ENCODE peak calls at places on chromosomes 11 and 22, in six cellular contexts. H is SK-N-SH; C is astrocyte; Q is CD8-positive, alpha-beta T cell; S is stomach; P is GM23338. R is an unnamed sample.

GRCh38 chr11:72293391-72293790 is 49.4 kb upstream of the PHOX2A start:
- DNase-seq in H (no peak), C (no peak), Q (no peak), S (no peak), P (no peak), R (no peak)

GRCh38 chr11:108559340-108559739 is 34.2 kb downstream of the EXPH5 start:
- DNase-seq in H (no peak), C (peak; percentile 81), Q (no peak), S (no peak), P (no peak), R (no peak)

GRCh38 chr11:120207517-120207916 is 3.3 kb upstream of the OAF start:
- DNase-seq in H (no peak), C (no peak), Q (no peak), S (no peak), P (no peak), R (no peak)

GRCh38 chr11:1791912-1792311 is 28.2 kb upstream of the CTSD start:
- DNase-seq in H (no peak), C (no peak), Q (no peak), S (no peak), P (no peak), R (no peak)

GRCh38 chr11:121596195-121597145 is 143.7 kb upstream of the SORL1-AS1 start:
- DNase-seq in H (no peak), C (peak; percentile 33), Q (no peak), S (no peak), P (no peak), R (no peak)

GRCh38 chr11:17389205-17389956 is 922 bp upstream of the KCNJ11 start:
- DNase-seq in H (peak; percentile 98), C (no peak), Q (peak; percentile 78), S (peak; percentile 90), P (peak; percentile 95), R (peak; percentile 82)

GRCh38 chr11:90208857-90209256 is 14.0 kb downstream of the CHORDC1 start:
- DNase-seq in H (no peak), C (no peak), Q (no peak), S (no peak), P (no peak), R (no peak)

GRCh38 chr11:126817096-126817495 is 183.5 kb downstream of the KIRREL3 start:
- DNase-seq in H (no peak), C (no peak), Q (no peak), S (no peak), P (no peak), R (no peak)

GRCh38 chr11:35146711-35147110 is 7.7 kb downstream of the CD44 start:
- DNase-seq in H (no peak), C (no peak), Q (no peak), S (no peak), P (no peak), R (no peak)

GRCh38 chr11:8309311-8309710 is 45.6 kb upstream of the LMO1 start:
- DNase-seq in H (no peak), C (no peak), Q (no peak), S (no peak), P (no peak), R (no peak)

GRCh38 chr11:79600747-79601146 is 159.9 kb upstream of the TENM4 start:
- DNase-seq in H (no peak), C (no peak), Q (no peak), S (no peak), P (no peak), R (no peak)
- H3K4me3 ChIP-seq in H (no peak overlapping the region), C (no peak overlapping the region), Q (no peak overlapping the region), S (no peak overlapping the region), P (no peak overlapping the region), R (no peak overlapping the region)

GRCh38 chr11:62925308-62925707 is 4.1 kb upstream of the CHRM1 start:
- DNase-seq in H (no peak), C (no peak), Q (no peak), S (no peak), P (peak; percentile 90), R (no peak)
- H3K27me3 ChIP-seq in H (no peaks in the 10 kb centered on the region), C (peaks cover 60% of the 10 kb centered on the region), Q (peaks cover 45% of the 10 kb centered on the region), S (peaks cover 95% of the 10 kb centered on the region), P (peaks cover 99% of the 10 kb centered on the region), R (no peaks in the 10 kb centered on the region)

GRCh38 chr22:41658869-41659268 is 29.8 kb downstream of the SNU13 start:
- DNase-seq in H (no peak), C (no peak), Q (no peak), S (no peak), P (no peak), R (no peak)

GRCh38 chr22:41660416-41660815 is 28.3 kb downstream of the SNU13 start:
- DNase-seq in H (no peak), C (no peak), Q (no peak), S (no peak), P (no peak), R (no peak)

GRCh38 chr22:41661713-41662112 is 27.0 kb downstream of the SNU13 start:
- DNase-seq in H (no peak), C (no peak), Q (no peak), S (no peak), P (no peak), R (no peak)

GRCh38 chr22:41659941-41660340 is 28.7 kb downstream of the SNU13 start:
- DNase-seq in H (no peak), C (no peak), Q (no peak), S (no peak), P (no peak), R (no peak)

GRCh38 chr22:41661088-41661487 is 27.6 kb downstream of the SNU13 start:
- DNase-seq in H (no peak), C (no peak), Q (no peak), S (no peak), P (no peak), R (no peak)
- H3K36me3 ChIP-seq in H (peaks cover 16% of the 10 kb centered on the region), C (peaks cover 71% of the 10 kb centered on the region), Q (peaks cover 47% of the 10 kb centered on the region), S (peaks cover 95% of the 10 kb centered on the region), P (peaks cover 70% of the 10 kb centered on the region), R (no peaks in the 10 kb centered on the region)

DNA sequence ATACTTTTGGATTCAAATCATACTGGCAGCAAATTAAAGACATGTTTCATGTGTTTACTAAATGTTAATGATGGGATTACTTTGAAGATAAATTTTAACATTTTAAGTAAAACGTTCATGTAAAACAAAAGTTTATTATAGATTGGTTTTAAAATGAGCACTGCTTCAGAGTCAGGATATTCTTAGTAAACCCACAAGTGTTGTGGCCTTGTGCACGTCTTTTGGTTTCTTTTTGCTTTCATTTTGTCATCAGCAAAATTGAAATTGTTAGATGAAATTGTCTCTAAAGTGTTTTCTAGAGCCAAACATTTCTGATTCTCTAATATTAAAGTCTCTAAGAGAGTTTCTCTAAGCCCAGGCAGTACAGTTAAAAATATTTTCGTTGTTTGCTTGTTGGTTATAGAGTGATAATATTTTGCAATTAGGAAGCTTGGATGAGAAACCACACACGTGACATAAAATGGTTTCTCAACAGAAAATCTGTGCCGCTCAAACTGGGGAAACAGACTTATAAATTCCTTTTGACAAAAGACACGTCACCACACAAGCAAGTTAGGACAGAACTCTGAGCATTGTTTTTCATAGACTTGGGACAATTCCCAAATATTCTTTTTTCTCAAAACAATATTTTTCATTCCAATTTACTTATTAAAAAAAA is 164.4 kb downstream of the TEAD1 start:
- DNase-seq in H (no peak), C (no peak), Q (no peak), S (no peak), P (no peak), R (no peak)
- H3K4me3 ChIP-seq in H (no peak overlapping the region), C (no peak overlapping the region), Q (no peak overlapping the region), S (no peak overlapping the region), P (no peak overlapping the region), R (no peak overlapping the region)